ENCODE peak calls at places on chromosomes 6 and 20, in four cellular contexts. B is A549, L is HepG2, S is K562. P is an unnamed sample.

GRCh38 chr6:8027965-8028651 is 36.1 kb downstream of the BLOC1S5 start:
- DNase-seq in B (no peak), L (no peak), S (no peak), P (peak)

GRCh38 chr6:35931120-35931561 is 10.2 kb upstream of the SRPK1 start:
- DNase-seq in B (no peak), L (no peak), S (no peak), P (no peak)

GRCh38 chr20:58625585-58625984 is 25.5 kb upstream of the STX16 start:
- DNase-seq in B (no peak), L (no peak), S (no peak), P (peak)

GRCh38 chr6:37083243-37084138 is 78.0 kb downstream of the FGD2 start:
- DNase-seq in B (no peak), L (peak), S (peak), P (peak)

GRCh38 chr6:30260036-30260504 is 46.9 kb upstream of the TRIM26 start:
- DNase-seq in B (no peak), L (no peak), S (no peak), P (no peak)

GRCh38 chr20:22921595-22922421 is 113.3 kb upstream of the SSTR4 start:
- DNase-seq in B (peak), L (no peak), S (peak), P (peak)

GRCh38 chr6:100464162-100464851 is 414 bp downstream of the SIM1 start:
- DNase-seq in B (no peak), L (no peak), S (no peak), P (no peak)

GRCh38 chr6:112296122-112296521 is 41.8 kb upstream of the LAMA4 start:
- DNase-seq in B (peak), L (peak), S (peak), P (peak)

GRCh38 chr6:164693934-164694333 is 615.5 kb downstream of the C6orf118 start:
- DNase-seq in B (no peak), L (no peak), S (no peak), P (no peak)

GRCh38 chr20:34582221-34582620 is 23.7 kb downstream of the MAP1LC3A start:
- DNase-seq in B (no peak), L (no peak), S (no peak), P (no peak)

GRCh38 chr20:62771396-62772102 is 24.7 kb upstream of the MRGBP start:
- DNase-seq in B (no peak), L (no peak), S (no peak), P (no peak)

GRCh38 chr6:144585217-144585814 is 300.2 kb downstream of the UTRN start:
- DNase-seq in B (peak), L (peak), S (peak), P (peak)

GRCh38 chr6:63649269-63649668 is 13.7 kb downstream of the PHF3 start:
- DNase-seq in B (no peak), L (no peak), S (no peak), P (no peak)

GRCh38 chr6:63640062-63640461 is 4.5 kb downstream of the PHF3 start:
- DNase-seq in B (no peak), L (no peak), S (no peak), P (peak)

GRCh38 chr6:63637865-63638445 is 2.4 kb downstream of the PHF3 start:
- DNase-seq in B (no peak), L (no peak), S (no peak), P (no peak)

GRCh38 chr6:63644668-63645326 is 9.2 kb downstream of the PHF3 start:
- DNase-seq in B (no peak), L (no peak), S (no peak), P (no peak)

GRCh38 chr6:63643862-63644261 is 8.3 kb downstream of the PHF3 start:
- DNase-seq in B (no peak), L (no peak), S (no peak), P (peak)
- TF ChIP-seq MAZ in B (no peak), L (no peak), S (no peak), P (no peak)

DNA sequence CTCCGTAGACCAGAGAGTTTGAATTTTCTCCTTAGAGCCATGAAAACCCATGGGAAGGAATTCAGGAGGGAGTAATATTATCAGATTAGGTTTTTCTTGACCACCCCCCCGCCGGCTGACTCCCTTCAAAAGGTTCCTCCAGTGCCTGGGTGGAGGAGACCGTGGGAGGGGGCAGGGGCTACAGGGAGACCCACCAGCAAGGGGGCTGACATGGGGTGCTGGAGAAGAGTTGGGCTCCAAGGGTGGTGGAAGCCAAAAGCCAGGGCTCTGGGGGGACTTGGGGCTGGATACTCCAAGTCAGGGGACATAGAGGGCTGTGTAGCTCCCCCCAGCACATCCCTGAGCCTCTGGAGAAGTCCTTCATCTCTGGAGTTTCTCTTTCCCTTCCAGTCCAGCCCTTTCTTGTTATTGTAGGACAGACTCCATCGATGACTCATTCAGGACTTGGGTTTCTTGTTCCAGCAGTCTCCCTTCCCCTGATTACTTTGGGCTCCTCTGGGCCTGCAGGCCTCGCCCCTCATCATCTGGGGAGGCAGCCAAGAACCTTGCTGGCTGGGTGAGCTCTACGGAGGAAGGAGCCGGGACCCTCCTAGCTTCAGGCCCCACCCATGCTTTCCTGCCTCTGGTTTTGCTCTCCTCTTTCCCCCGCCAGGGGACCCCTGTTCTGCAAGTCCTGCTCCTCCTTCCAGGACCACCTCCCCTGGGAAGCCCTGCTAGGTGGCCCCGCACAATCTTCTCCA is 10.5 kb upstream of the KIAA1755 start:
- DNase-seq in B (peak), L (no peak), S (no peak), P (peak)
- TF ChIP-seq MAZ in B (no peak), L (no peak), S (no peak), P (peak)

GRCh38 chr6:74857157-74857556 is 348.7 kb downstream of the COL12A1 start:
- DNase-seq in B (no peak), L (no peak), S (no peak), P (no peak)
- TF ChIP-seq MAZ in B (no peak), L (no peak), S (no peak), P (no peak)

GRCh38 chr6:46784535-46784934 is 8.7 kb upstream of the MEP1A start:
- DNase-seq in B (no peak), L (no peak), S (no peak), P (no peak)
- TF ChIP-seq MAZ in B (no peak), L (no peak), S (no peak), P (no peak)

DNA sequence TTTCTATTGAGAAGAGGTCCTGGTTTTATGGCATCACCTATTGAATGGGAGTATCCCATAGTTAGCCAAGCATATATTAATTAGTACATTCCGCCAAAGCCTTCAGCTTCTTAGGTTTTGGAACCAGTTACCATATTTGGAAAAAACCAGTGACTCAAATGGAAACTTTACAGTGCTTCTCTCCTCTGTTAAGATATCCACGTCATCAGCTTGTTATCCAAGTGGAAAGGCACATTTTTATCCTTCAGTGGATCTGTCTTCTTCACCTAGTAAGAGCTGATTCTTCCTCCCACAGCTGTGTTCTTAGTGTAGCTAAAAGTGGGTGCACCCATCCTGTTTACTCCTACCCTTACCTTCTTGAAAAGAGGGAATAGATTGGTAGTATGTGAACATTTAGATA is 34.5 kb downstream of the TPD52L1 start:
- DNase-seq in B (no peak), L (no peak), S (peak), P (peak)
- TF ChIP-seq MAZ in B (no peak), L (no peak), S (no peak), P (no peak)

GRCh38 chr6:3825331-3825831 is 23.8 kb upstream of the FAM50B start:
- DNase-seq in B (no peak), L (peak), S (peak), P (peak)

GRCh38 chr6:3820563-3820962 is 28.6 kb upstream of the FAM50B start:
- DNase-seq in B (no peak), L (no peak), S (no peak), P (no peak)

GRCh38 chr6:3823671-3824070 is 25.5 kb upstream of the FAM50B start:
- DNase-seq in B (no peak), L (no peak), S (no peak), P (no peak)

GRCh38 chr6:3825851-3826581 is 23.2 kb upstream of the FAM50B start:
- DNase-seq in B (peak), L (peak), S (no peak), P (peak)

GRCh38 chr6:3822747-3823445 is 26.3 kb upstream of the FAM50B start:
- DNase-seq in B (no peak), L (no peak), S (no peak), P (no peak)
- TF ChIP-seq MAZ in B (no peak), L (no peak), S (no peak), P (no peak)

GRCh38 chr20:38162149-38162548 is 2.9 kb downstream of the TGM2 start:
- DNase-seq in B (no peak), L (no peak), S (no peak), P (no peak)
- TF ChIP-seq MAZ in B (no peak), L (no peak), S (no peak), P (no peak)

GRCh38 chr6:159110013-159110412 is 59.2 kb upstream of the FNDC1 start:
- DNase-seq in B (peak), L (peak), S (peak), P (peak)
- TF ChIP-seq MAZ in B (no peak), L (no peak), S (no peak), P (no peak)

DNA sequence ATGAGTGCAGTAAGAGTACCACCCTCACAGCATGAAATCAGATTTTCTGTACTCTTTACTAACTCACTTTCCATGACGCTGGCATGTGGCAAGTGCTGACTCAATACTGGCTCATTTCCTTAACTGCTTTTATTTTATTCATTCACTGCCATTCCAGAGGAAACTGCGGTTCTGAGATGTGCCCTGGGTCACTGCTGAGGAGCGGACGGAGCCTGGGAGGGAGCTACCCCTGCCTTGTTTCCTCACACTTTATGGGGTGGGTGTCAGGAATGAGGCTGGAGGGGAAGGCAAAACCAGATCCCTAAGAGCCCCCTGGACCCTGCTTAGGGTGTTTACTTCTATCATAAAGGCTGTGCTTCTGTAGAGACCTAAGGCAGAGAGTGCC is 14.4 kb downstream of the NT5E start:
- DNase-seq in B (peak), L (no peak), S (no peak), P (peak)
- TF ChIP-seq MAZ in B (no peak), L (no peak), S (no peak), P (peak)

P was measured in IMR-90.